ENCODE peak calls at places on chromosomes 7 and 10, in four cellular contexts. M, L, T and O are unnamed samples.
A peak's percentile ranks its signal among the peaks of the same experiment; 100 is the strongest.

GRCh38 chr10:126392469-126392868 is 4.2 kb upstream of the ADAM12 start:
- DNase-seq in L (no peak), M (no peak), T (no peak), O (no peak)

GRCh38 chr7:87380905-87381304 is 35.4 kb downstream of the CROT start:
- DNase-seq in M (no peak), T (no peak), L (no peak), O (no peak)

GRCh38 chr10:80429521-80429966 is 21.2 kb downstream of the PRXL2A start:
- DNase-seq in M (no peak), L (no peak), T (no peak), O (no peak)

GRCh38 chr10:132696728-132697567 is 89.0 kb downstream of the NKX6-2 start:
- DNase-seq in M (no peak), L (no peak), T (no peak), O (peak; percentile 62)

GRCh38 chr10:53091574-53091973 is 319.0 kb upstream of the MBL2 start:
- DNase-seq in T (no peak), M (no peak), L (no peak), O (no peak)

GRCh38 chr7:48042216-48042615 is 6.9 kb downstream of the C7orf57 start:
- DNase-seq in M (no peak), L (no peak), T (no peak), O (no peak)

GRCh38 chr7:83519240-83519639 is 129.7 kb downstream of the SEMA3E start:
- DNase-seq in M (no peak), L (no peak), T (no peak), O (no peak)

GRCh38 chr7:142463401-142463850 is 205.6 kb upstream of the PRSS58 start:
- DNase-seq in L (no peak), M (no peak), T (no peak), O (no peak)

GRCh38 chr10:78776746-78777145 is 292.0 kb upstream of the ZMIZ1 start:
- DNase-seq in M (no peak), L (no peak), T (no peak), O (no peak)

GRCh38 chr7:136142583-136142982 is 165.4 kb upstream of the MTPN start:
- DNase-seq in L (no peak), T (no peak), M (no peak), O (no peak)

GRCh38 chr7:33807779-33808482 is 97.4 kb upstream of the BMPER start:
- DNase-seq in M (peak; percentile 7), T (no peak), L (no peak), O (no peak)

GRCh38 chr10:96648297-96648696 is 61.5 kb upstream of the TM9SF3 start:
- DNase-seq in L (no peak), M (no peak), T (no peak), O (no peak)

GRCh38 chr10:78935697-78936407 is 132.9 kb upstream of the ZMIZ1 start:
- DNase-seq in L (no peak), M (no peak), T (no peak), O (no peak)

GRCh38 chr7:158191671-158192070 is 396.0 kb downstream of the PTPRN2 start:
- DNase-seq in M (no peak), T (no peak), L (no peak), O (no peak)
- H3K9me3 ChIP-seq in M (peaks cover 6% of the 10 kb centered on the region), T (no peaks in the 10 kb centered on the region), L (peaks cover 78% of the 10 kb centered on the region), O (peaks cover 3% of the 10 kb centered on the region)

DNA sequence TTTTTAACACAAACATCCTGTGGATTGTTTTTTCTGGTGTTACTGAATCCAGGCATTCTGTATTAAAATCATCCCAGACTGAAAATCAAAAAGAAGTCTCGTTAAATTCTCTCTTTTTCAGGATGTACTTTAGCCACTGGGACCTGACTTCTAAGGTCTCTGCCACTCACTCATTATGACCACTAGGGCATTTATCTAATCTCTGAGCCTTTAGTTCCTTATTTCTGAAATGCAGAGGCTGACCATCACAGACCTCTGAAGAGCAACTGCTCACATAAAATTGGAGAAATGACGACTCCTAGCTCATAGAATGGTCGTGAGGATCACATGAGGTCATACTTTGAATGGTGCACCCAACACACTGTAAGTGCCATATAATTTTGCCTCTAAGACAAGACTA is 63.2 kb downstream of the KCNMA1 start:
- DNase-seq in L (no peak), M (no peak), T (no peak), O (no peak)
- TF ChIP-seq CTCF in L (no peak), M (no peak), T (no peak), O (no peak)

GRCh38 chr7:158296798-158297104 is 290.9 kb downstream of the PTPRN2 start:
- DNase-seq in T (no peak), L (no peak), M (no peak), O (no peak)

GRCh38 chr7:158289231-158289630 is 298.4 kb downstream of the PTPRN2 start:
- DNase-seq in T (no peak), M (no peak), L (no peak), O (no peak)

GRCh38 chr7:158289761-158290523 is 297.7 kb downstream of the PTPRN2 start:
- DNase-seq in T (no peak), M (no peak), L (no peak), O (peak; percentile 41)

GRCh38 chr7:158295966-158296797 is 291.4 kb downstream of the PTPRN2 start:
- DNase-seq in M (no peak), T (no peak), L (no peak), O (no peak)

DNA sequence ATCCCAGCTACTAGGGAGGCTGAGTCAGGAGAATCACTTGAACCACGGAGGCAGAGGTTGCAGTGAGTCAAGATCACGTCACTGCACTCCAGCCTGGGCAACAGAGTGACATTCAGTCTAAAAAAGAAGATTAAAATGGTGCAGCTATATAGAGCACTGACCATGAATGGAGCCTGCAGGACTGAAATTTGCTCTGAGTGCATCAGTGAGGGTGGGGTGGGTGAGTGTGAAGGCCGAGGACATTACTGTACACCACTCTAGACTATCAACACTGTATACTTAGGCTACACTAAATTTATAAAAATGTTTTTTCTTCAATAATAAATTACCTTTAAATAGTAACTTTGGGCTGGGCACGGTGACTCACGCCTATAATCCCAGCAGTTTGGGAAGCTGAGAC is 294.7 kb downstream of the PTPRN2 start:
- DNase-seq in T (no peak), L (no peak), M (no peak), O (no peak)
- H3K9me3 ChIP-seq in T (no peaks in the 10 kb centered on the region), L (peaks cover 57% of the 10 kb centered on the region), M (no peaks in the 10 kb centered on the region), O (no peaks in the 10 kb centered on the region)

GRCh38 chr7:130648580-130648979 is 20.0 kb downstream of the COPG2 start:
- DNase-seq in T (no peak), L (no peak), M (no peak), O (no peak)

GRCh38 chr7:130650616-130651015 is 17.9 kb downstream of the COPG2 start:
- DNase-seq in M (no peak), T (no peak), L (no peak), O (no peak)

GRCh38 chr7:130654850-130655249 is 13.7 kb downstream of the COPG2 start:
- DNase-seq in L (no peak), M (no peak), T (no peak), O (no peak)

DNA sequence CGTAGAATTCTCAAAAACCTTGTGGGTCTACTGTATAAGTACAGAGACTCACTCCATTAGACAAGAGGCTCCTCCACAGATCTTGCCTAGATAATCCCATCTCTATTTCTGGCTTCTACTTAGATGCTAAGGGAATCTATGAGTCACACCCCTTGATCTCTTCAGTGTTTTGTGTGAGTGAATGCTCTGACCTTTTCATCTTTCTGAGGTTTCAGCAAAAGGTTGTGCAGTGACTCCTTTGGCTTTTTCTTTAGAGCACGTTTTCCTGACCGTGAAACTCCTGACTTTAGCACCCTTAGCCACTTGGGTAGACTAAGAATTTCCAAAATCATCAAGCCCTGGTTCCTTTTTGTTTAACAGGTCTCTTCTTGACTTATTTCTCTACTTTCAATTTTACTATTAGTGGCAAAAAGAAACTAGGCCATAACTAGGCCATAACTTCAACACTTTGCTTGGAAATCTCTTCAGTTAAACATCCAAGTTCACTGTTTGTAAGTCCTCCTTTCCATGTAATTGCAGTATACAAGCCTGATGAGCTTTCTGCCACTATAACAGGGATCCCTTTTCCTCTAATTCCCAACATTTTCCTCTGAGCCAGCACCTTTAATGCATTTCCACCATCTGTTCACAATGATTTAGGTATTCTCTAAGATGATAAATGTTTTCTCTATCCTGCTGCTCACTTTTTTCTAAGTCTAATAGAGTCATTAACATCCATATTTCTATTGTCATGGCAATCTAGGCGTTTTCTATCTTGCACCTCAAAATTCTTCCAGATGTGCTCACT is 19.4 kb downstream of the COPG2 start:
- DNase-seq in T (no peak), M (no peak), L (no peak), O (no peak)
- TF ChIP-seq CTCF in T (no peak), M (no peak), L (no peak), O (no peak)

DNA sequence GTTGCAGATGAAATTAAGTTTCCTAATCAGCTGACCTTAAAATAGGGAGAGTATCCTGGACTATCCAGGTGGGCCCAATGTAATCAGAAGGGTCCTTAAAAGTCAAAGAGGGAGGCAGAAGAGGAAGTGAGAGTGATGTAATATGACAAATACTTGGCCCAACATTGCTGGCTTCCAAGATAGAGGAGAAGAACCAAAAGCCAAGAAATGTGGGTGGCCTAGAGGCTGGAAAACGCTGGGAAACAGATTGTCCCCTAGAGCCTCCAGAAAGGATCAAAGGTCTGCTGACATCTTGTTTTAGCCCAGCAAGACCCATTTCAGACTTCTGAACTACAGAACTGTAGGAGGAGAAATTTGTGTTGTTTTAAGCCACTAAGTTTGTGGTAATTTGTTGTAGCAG is 79.7 kb upstream of the NOBOX start:
- DNase-seq in T (no peak), M (no peak), L (no peak), O (no peak)
- H3K9me3 ChIP-seq in T (no peaks in the 10 kb centered on the region), M (no peaks in the 10 kb centered on the region), L (peaks cover 3% of the 10 kb centered on the region), O (no peaks in the 10 kb centered on the region)

GRCh38 chr10:33157108-33157507 is 177.4 kb downstream of the NRP1 start:
- DNase-seq in L (no peak), T (no peak), M (no peak), O (no peak)

GRCh38 chr10:33153968-33154327 is 180.5 kb downstream of the NRP1 start:
- DNase-seq in M (no peak), L (no peak), T (no peak), O (no peak)

GRCh38 chr10:33153266-33153967 is 181.1 kb downstream of the NRP1 start:
- DNase-seq in T (no peak), L (no peak), M (no peak), O (no peak)

GRCh38 chr10:33154590-33154989 is 179.9 kb downstream of the NRP1 start:
- DNase-seq in L (no peak), T (no peak), M (no peak), O (no peak)

GRCh38 chr10:33155720-33156638 is 178.5 kb downstream of the NRP1 start:
- DNase-seq in T (no peak), M (peak; percentile 26), L (peak; percentile 59), O (no peak)
- TF ChIP-seq CTCF in T (peak; percentile 44), M (peak; percentile 71), L (peak; percentile 74), O (no peak)

GRCh38 chr7:13563257-13563656 is 426.2 kb downstream of the ETV1 start:
- DNase-seq in M (no peak), L (no peak), T (no peak), O (no peak)
- H3K9me3 ChIP-seq in M (no peaks in the 10 kb centered on the region), L (no peaks in the 10 kb centered on the region), T (no peaks in the 10 kb centered on the region), O (no peaks in the 10 kb centered on the region)

GRCh38 chr10:86285136-86285790 is 81.3 kb downstream of the GRID1 start:
- DNase-seq in M (no peak), L (no peak), T (no peak), O (peak; percentile 35)
- TF ChIP-seq CTCF in M (no peak), L (no peak), T (no peak), O (no peak)